ENCODE peak calls at places on chromosomes 13 and 19, in ten cellular contexts. V is heart right ventricle, Z is body of pancreas, A is right lobe of liver, Y is stomach, F is colonic mucosa, K is AG10803, P is NB4, I is ascending aorta, X is thoracic aorta. U is an unnamed sample.

GRCh38 chr19:55605637-55606470 is at the start of gene ZNF865:
- DNase-seq in Z (peak; percentile 70), F (peak; percentile 88), Y (peak; percentile 77), P (peak; percentile 80), K (peak; percentile 81), I (no peak), X (no peak), A (peak; percentile 76), V (peak; percentile 63), U (peak; percentile 86)

GRCh38 chr13:98487016-98487415 is 89.9 kb downstream of the STK24 start:
- DNase-seq in Y (no peak), K (peak; percentile 40), Z (no peak), X (no peak), F (no peak), P (no peak), I (no peak), A (no peak), V (no peak), U (no peak)

GRCh38 chr19:17687857-17688784 is at the start of gene UNC13A:
- DNase-seq in F (peak; percentile 26), K (no peak), A (no peak), I (no peak), Z (peak; percentile 43), X (no peak), P (peak; percentile 65), V (peak; percentile 56), Y (peak; percentile 37), U (peak; percentile 83)

GRCh38 chr13:26219726-26220125 is 2.4 kb downstream of the RNF6 start:
- DNase-seq in I (no peak), F (no peak), V (no peak), Y (no peak), A (no peak), K (peak; percentile 57), P (no peak), Z (no peak), X (no peak), U (no peak)

GRCh38 chr13:59088716-59089115 is 1075.0 kb downstream of the DIAPH3 start:
- DNase-seq in V (no peak), Z (no peak), F (no peak), Y (no peak), A (no peak), K (no peak), P (no peak), I (no peak), X (no peak), U (no peak)

GRCh38 chr13:51453959-51454703 is 1.3 kb upstream of the INTS6 start:
- DNase-seq in V (peak; percentile 22), Z (no peak), F (peak; percentile 52), Y (no peak), P (no peak), K (peak; percentile 8), I (no peak), X (no peak), A (peak; percentile 58), U (peak; percentile 48)

GRCh38 chr19:3481241-3482090 is 1.1 kb upstream of the SMIM24 start:
- DNase-seq in Y (peak; percentile 60), A (no peak), X (no peak), K (no peak), V (no peak), I (no peak), Z (peak; percentile 29), P (no peak), F (no peak), U (peak; percentile 54)

GRCh38 chr19:46372901-46373572 is 26.1 kb downstream of the PPP5C start:
- DNase-seq in P (peak; percentile 42), K (peak; percentile 55), F (no peak), X (no peak), I (no peak), Y (no peak), Z (no peak), V (no peak), A (peak; percentile 46), U (peak; percentile 33)

GRCh38 chr19:4518345-4519171 is at the start of gene PLIN4:
- DNase-seq in Z (peak; percentile 81), I (no peak), X (no peak), F (no peak), P (no peak), Y (peak; percentile 89), V (peak; percentile 85), A (peak; percentile 95), K (peak; percentile 39), U (peak; percentile 85)
- H3K4me3 ChIP-seq in Z (no peak within 1 kb of the TSS), I (no peak within 1 kb of the TSS), X (peak within 1 kb of the TSS; percentile 62), F (peak within 1 kb of the TSS; percentile 15), P (no peak within 1 kb of the TSS), Y (peak within 1 kb of the TSS; percentile 33), V (peak within 1 kb of the TSS; percentile 57), A (peak within 1 kb of the TSS; percentile 37), K (no peak within 1 kb of the TSS), U (no peak within 1 kb of the TSS)

GRCh38 chr13:56528040-56528760 is 612.5 kb upstream of the PRR20A start:
- DNase-seq in V (no peak), I (no peak), A (no peak), K (no peak), X (no peak), F (no peak), P (no peak), Z (no peak), Y (no peak), U (no peak)
- TF ChIP-seq CTCF in V (no peak), I (no peak), A (no peak), K (no peak), X (no peak), F (no peak), P (no peak), Z (no peak), Y (no peak), U (no peak)

GRCh38 chr13:113535381-113535781 is 44.9 kb upstream of the DCUN1D2 start:
- DNase-seq in A (no peak), Z (no peak), Y (no peak), I (no peak), F (peak; percentile 34), V (no peak), P (no peak), K (no peak), X (no peak), U (no peak)

GRCh38 chr13:113532156-113532806 is 41.8 kb upstream of the DCUN1D2 start:
- DNase-seq in Z (no peak), V (peak; percentile 45), X (no peak), I (no peak), P (no peak), A (no peak), K (no peak), F (no peak), Y (no peak), U (no peak)

GRCh38 chr13:113533441-113533840 is 42.9 kb upstream of the DCUN1D2 start:
- DNase-seq in Y (no peak), V (no peak), X (no peak), Z (no peak), K (peak; percentile 25), F (no peak), I (no peak), P (no peak), A (no peak), U (no peak)

GRCh38 chr13:113536461-113537110 is 46.1 kb upstream of the DCUN1D2 start:
- DNase-seq in V (no peak), X (no peak), F (no peak), P (no peak), I (no peak), K (no peak), A (no peak), Z (no peak), Y (no peak), U (no peak)

DNA sequence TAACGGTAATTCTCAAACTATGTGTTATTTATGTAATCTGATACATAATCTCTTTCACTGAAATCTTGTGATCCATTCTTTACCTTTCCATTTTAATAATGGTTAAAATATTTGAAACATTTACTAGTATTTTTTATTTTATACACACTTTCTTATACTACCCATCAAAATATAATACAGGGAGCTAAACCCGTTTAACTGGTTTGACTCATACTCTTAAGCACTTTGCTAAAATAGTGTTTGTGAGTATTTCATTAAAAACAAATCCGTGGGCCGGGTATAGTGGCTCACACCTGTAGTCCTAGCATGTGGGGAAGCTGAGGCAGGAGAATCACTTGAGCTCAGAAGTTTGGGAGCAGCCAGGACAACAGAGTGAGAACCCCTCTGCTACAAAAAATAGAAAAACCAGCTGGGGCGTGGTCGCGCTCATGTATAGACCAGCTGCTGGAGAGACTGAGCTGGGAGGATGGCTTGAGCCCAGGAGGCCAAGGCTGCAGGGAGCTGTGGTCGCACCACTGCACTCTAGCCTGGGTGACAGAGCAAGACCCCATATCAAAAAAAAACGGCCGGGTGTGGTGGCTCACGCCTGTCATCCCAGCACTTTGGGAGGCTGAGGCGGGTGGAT is 43.8 kb upstream of the DCUN1D2 start:
- DNase-seq in K (no peak), A (no peak), Z (no peak), Y (no peak), V (no peak), X (no peak), P (no peak), F (no peak), I (no peak), U (no peak)
- H3K4me3 ChIP-seq in K (no peak overlapping the region), A (no peak overlapping the region), Z (no peak overlapping the region), Y (no peak overlapping the region), V (no peak overlapping the region), X (no peak overlapping the region), P (no peak overlapping the region), F (no peak overlapping the region), I (no peak overlapping the region), U (no peak overlapping the region)

GRCh38 chr13:108270442-108270841 is 924 bp downstream of the TNFSF13B start:
- DNase-seq in A (no peak), P (peak; percentile 63), Z (no peak), I (no peak), X (no peak), F (no peak), Y (no peak), V (no peak), K (no peak), U (no peak)

GRCh38 chr13:108267338-108267737 is 2.2 kb upstream of the TNFSF13B start:
- DNase-seq in Y (no peak), Z (no peak), A (no peak), X (no peak), V (no peak), I (no peak), K (no peak), F (no peak), P (peak; percentile 48), U (no peak)

GRCh38 chr13:108268713-108269112 is 805 bp upstream of the TNFSF13B start:
- DNase-seq in K (no peak), V (no peak), X (no peak), Y (no peak), P (peak; percentile 42), A (no peak), Z (no peak), F (no peak), I (no peak), U (no peak)

GRCh38 chr13:108272333-108272732 is 2.8 kb downstream of the TNFSF13B start:
- DNase-seq in V (no peak), X (no peak), A (no peak), Y (no peak), F (no peak), Z (no peak), K (no peak), I (no peak), P (peak; percentile 40), U (no peak)

DNA sequence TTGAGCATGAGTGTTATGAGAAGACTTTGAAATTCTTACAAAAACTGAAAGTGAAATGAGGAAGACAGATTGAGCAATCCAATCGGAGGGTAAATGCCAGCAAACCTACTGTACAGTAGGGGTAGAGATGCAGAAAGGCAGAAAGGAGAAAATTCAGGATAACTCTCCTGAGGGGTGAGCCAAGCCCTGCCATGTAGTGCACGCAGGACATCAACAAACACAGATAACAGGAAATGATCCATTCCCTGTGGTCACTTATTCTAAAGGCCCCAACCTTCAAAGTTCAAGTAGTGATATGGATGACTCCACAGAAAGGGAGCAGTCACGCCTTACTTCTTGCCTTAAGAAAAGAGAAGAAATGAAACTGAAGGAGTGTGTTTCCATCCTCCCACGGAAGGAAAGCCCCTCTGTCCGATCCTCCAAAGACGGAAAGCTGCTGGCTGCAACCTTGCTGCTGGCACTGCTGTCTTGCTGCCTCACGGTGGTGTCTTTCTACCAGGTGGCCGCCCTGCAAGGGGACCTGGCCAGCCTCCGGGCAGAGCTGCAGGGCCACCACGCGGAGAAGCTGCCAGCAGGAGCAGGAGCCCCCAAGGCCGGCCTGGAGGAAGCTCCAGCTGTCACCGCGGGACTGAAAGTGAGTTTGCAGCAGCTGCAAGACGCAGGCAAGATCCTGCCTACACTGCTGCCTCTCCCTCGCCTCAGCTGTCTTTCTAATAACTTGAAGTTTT is at the start of gene TNFSF13B:
- DNase-seq in F (peak; percentile 23), P (peak; percentile 89), I (no peak), Z (peak; percentile 57), K (peak; percentile 40), Y (peak; percentile 43), V (peak; percentile 35), A (peak; percentile 76), X (no peak), U (peak; percentile 56)
- TF ChIP-seq CTCF in F (no peak), P (no peak), I (no peak), Z (no peak), K (no peak), Y (no peak), V (no peak), A (no peak), X (no peak), U (peak; percentile 43)